ENCODE peak calls at places on chromosomes 3 and 15, in six cellular contexts. One of them, this sample, is unnamed.

GRCh38 chr3:195101927-195102608 is 168.9 kb downstream of the XXYLT1 start:
- DNase-seq in choroid plexus epithelial cell: no peak
- DNase-seq in GM06990: no peak
- DNase-seq in MM.1S: no peak
- DNase-seq in Calu3: no peak
- DNase-seq in OCI-LY7: no peak
- DNase-seq in this sample: no peak

GRCh38 chr15:49688135-49688790 is 67.4 kb downstream of the DTWD1 start:
- DNase-seq in choroid plexus epithelial cell: no peak
- DNase-seq in GM06990: no peak
- DNase-seq in MM.1S: no peak
- DNase-seq in Calu3: no peak
- DNase-seq in OCI-LY7: no peak
- DNase-seq in this sample: no peak

GRCh38 chr15:101045835-101046691 is 126.9 kb downstream of the LRRK1 start:
- DNase-seq in choroid plexus epithelial cell: no peak
- DNase-seq in GM06990: no peak
- DNase-seq in MM.1S: no peak
- DNase-seq in Calu3: no peak
- DNase-seq in OCI-LY7: no peak
- DNase-seq in this sample: no peak

GRCh38 chr3:126572343-126572742 is 13.6 kb upstream of the C3orf22 start:
- DNase-seq in choroid plexus epithelial cell: no peak
- DNase-seq in GM06990: no peak
- DNase-seq in MM.1S: no peak
- DNase-seq in Calu3: no peak
- DNase-seq in OCI-LY7: no peak
- DNase-seq in this sample: no peak

GRCh38 chr3:11624161-11624560 is 19.6 kb downstream of the VGLL4 start:
- DNase-seq in choroid plexus epithelial cell: peak
- DNase-seq in GM06990: peak
- DNase-seq in MM.1S: no peak
- DNase-seq in Calu3: no peak
- DNase-seq in OCI-LY7: no peak
- DNase-seq in this sample: no peak

GRCh38 chr3:148735597-148735996 is 37.9 kb downstream of the AGTR1 start:
- DNase-seq in choroid plexus epithelial cell: peak
- DNase-seq in GM06990: no peak
- DNase-seq in MM.1S: no peak
- DNase-seq in Calu3: no peak
- DNase-seq in OCI-LY7: no peak
- DNase-seq in this sample: no peak

GRCh38 chr15:62619105-62619504 is 423.4 kb upstream of the TPM1 start:
- DNase-seq in choroid plexus epithelial cell: no peak
- DNase-seq in GM06990: no peak
- DNase-seq in MM.1S: no peak
- DNase-seq in Calu3: no peak
- DNase-seq in OCI-LY7: no peak
- DNase-seq in this sample: no peak

GRCh38 chr15:68479406-68479805 is 47.4 kb upstream of the ITGA11 start:
- DNase-seq in choroid plexus epithelial cell: peak
- DNase-seq in GM06990: no peak
- DNase-seq in MM.1S: no peak
- DNase-seq in Calu3: no peak
- DNase-seq in OCI-LY7: no peak
- DNase-seq in this sample: no peak

GRCh38 chr3:172680684-172681083 is 30.2 kb downstream of the NCEH1 start:
- DNase-seq in choroid plexus epithelial cell: no peak
- DNase-seq in GM06990: no peak
- DNase-seq in MM.1S: no peak
- DNase-seq in Calu3: no peak
- DNase-seq in OCI-LY7: no peak
- DNase-seq in this sample: no peak

GRCh38 chr15:56307180-56307579 is 58.0 kb upstream of the TEX9 start:
- DNase-seq in choroid plexus epithelial cell: no peak
- DNase-seq in GM06990: no peak
- DNase-seq in MM.1S: no peak
- DNase-seq in Calu3: no peak
- DNase-seq in OCI-LY7: no peak
- DNase-seq in this sample: no peak

GRCh38 chr3:65560133-65560532 is 478.6 kb downstream of the MAGI1 start:
- DNase-seq in choroid plexus epithelial cell: no peak
- DNase-seq in GM06990: no peak
- DNase-seq in MM.1S: no peak
- DNase-seq in Calu3: no peak
- DNase-seq in OCI-LY7: no peak
- DNase-seq in this sample: no peak

GRCh38 chr3:158221426-158221825 is 111.5 kb downstream of the RSRC1 start:
- DNase-seq in choroid plexus epithelial cell: no peak
- DNase-seq in GM06990: no peak
- DNase-seq in MM.1S: no peak
- DNase-seq in Calu3: no peak
- DNase-seq in OCI-LY7: no peak
- DNase-seq in this sample: no peak

GRCh38 chr3:151879684-151880282 is 6.3 kb downstream of the SUCNR1 start:
- DNase-seq in choroid plexus epithelial cell: no peak
- DNase-seq in GM06990: peak
- DNase-seq in MM.1S: no peak
- DNase-seq in Calu3: no peak
- DNase-seq in OCI-LY7: no peak
- DNase-seq in this sample: no peak

GRCh38 chr3:163863146-163863545 is 1215.2 kb downstream of the SI start:
- DNase-seq in choroid plexus epithelial cell: peak
- DNase-seq in GM06990: no peak
- DNase-seq in MM.1S: no peak
- DNase-seq in Calu3: no peak
- DNase-seq in OCI-LY7: no peak
- DNase-seq in this sample: no peak

GRCh38 chr3:185335799-185336198 is 27.1 kb upstream of the MAP3K13 start:
- DNase-seq in choroid plexus epithelial cell: peak
- DNase-seq in GM06990: no peak
- DNase-seq in MM.1S: no peak
- DNase-seq in Calu3: peak
- DNase-seq in OCI-LY7: no peak
- DNase-seq in this sample: no peak

GRCh38 chr15:55652363-55652762 is 64.2 kb upstream of the PYGO1 start:
- DNase-seq in choroid plexus epithelial cell: no peak
- DNase-seq in GM06990: no peak
- DNase-seq in MM.1S: no peak
- DNase-seq in Calu3: no peak
- DNase-seq in OCI-LY7: no peak
- DNase-seq in this sample: peak

GRCh38 chr3:161104561-161105551 is at the start of gene B3GALNT1:
- DNase-seq in choroid plexus epithelial cell: peak
- DNase-seq in GM06990: peak
- DNase-seq in MM.1S: no peak
- DNase-seq in Calu3: peak
- DNase-seq in OCI-LY7: no peak
- DNase-seq in this sample: peak

GRCh38 chr15:29731865-29732264 is 90.4 kb downstream of the TJP1 start:
- DNase-seq in choroid plexus epithelial cell: no peak
- DNase-seq in GM06990: no peak
- DNase-seq in MM.1S: no peak
- DNase-seq in Calu3: no peak
- DNase-seq in OCI-LY7: no peak
- DNase-seq in this sample: no peak

GRCh38 chr3:186772281-186772885 is 11.0 kb upstream of the EIF4A2 start:
- DNase-seq in choroid plexus epithelial cell: no peak
- DNase-seq in GM06990: no peak
- DNase-seq in MM.1S: no peak
- DNase-seq in Calu3: no peak
- DNase-seq in OCI-LY7: no peak
- DNase-seq in this sample: no peak

GRCh38 chr3:13492048-13492447 is 11.9 kb downstream of the HDAC11 start:
- DNase-seq in choroid plexus epithelial cell: no peak
- DNase-seq in GM06990: no peak
- DNase-seq in MM.1S: no peak
- DNase-seq in Calu3: no peak
- DNase-seq in OCI-LY7: no peak
- DNase-seq in this sample: no peak

GRCh38 chr15:85582076-85582718 is 201.8 kb downstream of the AKAP13 start:
- DNase-seq in choroid plexus epithelial cell: peak
- DNase-seq in GM06990: peak
- DNase-seq in MM.1S: no peak
- DNase-seq in Calu3: peak
- DNase-seq in OCI-LY7: peak
- DNase-seq in this sample: no peak

GRCh38 chr3:51796859-51797258 is 17.8 kb upstream of the IQCF6 start:
- DNase-seq in choroid plexus epithelial cell: no peak
- DNase-seq in GM06990: no peak
- DNase-seq in MM.1S: no peak
- DNase-seq in Calu3: no peak
- DNase-seq in OCI-LY7: no peak
- DNase-seq in this sample: no peak

GRCh38 chr3:169914321-169914720 is 2.9 kb downstream of the SAMD7 start:
- DNase-seq in choroid plexus epithelial cell: peak
- DNase-seq in GM06990: no peak
- DNase-seq in MM.1S: no peak
- DNase-seq in Calu3: peak
- DNase-seq in OCI-LY7: no peak
- DNase-seq in this sample: no peak

GRCh38 chr15:46413799-46414198 is 779.0 kb downstream of the SQOR start:
- DNase-seq in choroid plexus epithelial cell: no peak
- DNase-seq in GM06990: no peak
- DNase-seq in MM.1S: no peak
- DNase-seq in Calu3: no peak
- DNase-seq in OCI-LY7: no peak
- DNase-seq in this sample: no peak

GRCh38 chr3:171138027-171138426 is 111.5 kb upstream of the SLC2A2 start:
- DNase-seq in choroid plexus epithelial cell: no peak
- DNase-seq in GM06990: no peak
- DNase-seq in MM.1S: no peak
- DNase-seq in Calu3: no peak
- DNase-seq in OCI-LY7: no peak
- DNase-seq in this sample: no peak

GRCh38 chr3:70824078-70824477 is 511.6 kb upstream of the MDFIC2 start:
- DNase-seq in choroid plexus epithelial cell: peak
- DNase-seq in GM06990: no peak
- DNase-seq in MM.1S: no peak
- DNase-seq in Calu3: no peak
- DNase-seq in OCI-LY7: no peak
- DNase-seq in this sample: no peak

GRCh38 chr3:152241142-152242067 is 27.3 kb upstream of the MBNL1 start:
- DNase-seq in choroid plexus epithelial cell: peak
- DNase-seq in GM06990: peak
- DNase-seq in MM.1S: peak
- DNase-seq in Calu3: peak
- DNase-seq in OCI-LY7: no peak
- DNase-seq in this sample: no peak

DNA sequence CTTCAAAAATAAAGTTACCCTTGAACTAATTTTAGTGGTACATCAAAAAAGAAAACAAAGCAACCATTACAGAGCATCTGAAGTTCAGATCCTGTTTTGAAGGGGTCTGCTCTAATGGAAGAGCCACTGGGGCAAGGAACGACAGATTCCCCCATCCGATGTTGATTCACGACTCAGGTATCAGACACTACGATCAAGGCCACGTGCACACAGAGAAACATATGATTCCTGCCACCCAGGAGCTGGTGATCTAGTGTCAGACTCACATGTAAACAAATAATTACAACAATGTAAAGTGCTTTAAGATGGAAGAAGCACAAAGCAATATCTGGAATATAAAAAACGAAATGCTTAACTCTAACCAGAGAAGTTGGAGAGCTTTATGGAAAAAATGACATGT is 54.2 kb downstream of the FMN1 start:
- DNase-seq in choroid plexus epithelial cell: no peak
- DNase-seq in GM06990: no peak
- DNase-seq in MM.1S: no peak
- DNase-seq in Calu3: no peak
- DNase-seq in OCI-LY7: no peak
- DNase-seq in this sample: no peak
- TF ChIP-seq CTCF in choroid plexus epithelial cell: no peak
- TF ChIP-seq CTCF in GM06990: no peak
- TF ChIP-seq CTCF in MM.1S: no peak
- TF ChIP-seq CTCF in Calu3: no peak
- TF ChIP-seq CTCF in OCI-LY7: no peak
- TF ChIP-seq CTCF in this sample: no peak

DNA sequence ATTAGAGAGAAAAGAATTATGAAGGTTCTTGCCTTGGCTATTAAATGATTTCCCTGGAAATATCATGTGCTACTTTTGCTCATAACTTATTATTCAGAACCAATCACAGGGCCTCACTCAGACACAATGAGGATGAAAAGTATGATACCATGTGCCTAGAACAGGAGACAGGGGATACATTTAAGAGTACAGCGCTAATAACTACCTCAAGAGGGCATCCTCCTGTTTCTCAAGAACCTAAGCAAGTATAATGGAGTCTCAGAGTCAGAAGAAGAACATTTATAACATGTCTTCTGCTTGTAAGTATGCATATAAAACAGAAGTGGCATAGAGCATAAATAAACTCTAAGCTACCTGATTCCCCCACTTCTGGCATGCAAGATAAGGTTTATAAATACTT is 125.4 kb upstream of the MME start:
- DNase-seq in choroid plexus epithelial cell: peak
- DNase-seq in GM06990: no peak
- DNase-seq in MM.1S: peak
- DNase-seq in Calu3: no peak
- DNase-seq in OCI-LY7: peak
- DNase-seq in this sample: no peak
- TF ChIP-seq CTCF in choroid plexus epithelial cell: peak
- TF ChIP-seq CTCF in GM06990: peak
- TF ChIP-seq CTCF in MM.1S: peak
- TF ChIP-seq CTCF in Calu3: peak
- TF ChIP-seq CTCF in OCI-LY7: peak
- TF ChIP-seq CTCF in this sample: peak

GRCh38 chr3:142211034-142211433 is 14.4 kb downstream of the GK5 start:
- DNase-seq in choroid plexus epithelial cell: peak
- DNase-seq in GM06990: no peak
- DNase-seq in MM.1S: no peak
- DNase-seq in Calu3: no peak
- DNase-seq in OCI-LY7: peak
- DNase-seq in this sample: no peak
- TF ChIP-seq CTCF in choroid plexus epithelial cell: peak
- TF ChIP-seq CTCF in GM06990: peak
- TF ChIP-seq CTCF in MM.1S: no peak
- TF ChIP-seq CTCF in Calu3: no peak
- TF ChIP-seq CTCF in OCI-LY7: peak
- TF ChIP-seq CTCF in this sample: peak

GRCh38 chr3:9173445-9173844 is 76.0 kb downstream of the SRGAP3 start:
- DNase-seq in choroid plexus epithelial cell: no peak
- DNase-seq in GM06990: no peak
- DNase-seq in MM.1S: no peak
- DNase-seq in Calu3: no peak
- DNase-seq in OCI-LY7: no peak
- DNase-seq in this sample: no peak

GRCh38 chr3:9170851-9171160 is 78.6 kb downstream of the SRGAP3 start:
- DNase-seq in choroid plexus epithelial cell: no peak
- DNase-seq in GM06990: no peak
- DNase-seq in MM.1S: no peak
- DNase-seq in Calu3: no peak
- DNase-seq in OCI-LY7: no peak
- DNase-seq in this sample: no peak

GRCh38 chr3:9178697-9179096 is 70.7 kb downstream of the SRGAP3 start:
- DNase-seq in choroid plexus epithelial cell: no peak
- DNase-seq in GM06990: no peak
- DNase-seq in MM.1S: no peak
- DNase-seq in Calu3: no peak
- DNase-seq in OCI-LY7: no peak
- DNase-seq in this sample: no peak

GRCh38 chr3:9172851-9173320 is 76.6 kb downstream of the SRGAP3 start:
- DNase-seq in choroid plexus epithelial cell: no peak
- DNase-seq in GM06990: no peak
- DNase-seq in MM.1S: no peak
- DNase-seq in Calu3: no peak
- DNase-seq in OCI-LY7: no peak
- DNase-seq in this sample: no peak

GRCh38 chr3:9175421-9175820 is 74.0 kb downstream of the SRGAP3 start:
- DNase-seq in choroid plexus epithelial cell: peak
- DNase-seq in GM06990: no peak
- DNase-seq in MM.1S: no peak
- DNase-seq in Calu3: peak
- DNase-seq in OCI-LY7: no peak
- DNase-seq in this sample: no peak
- TF ChIP-seq CTCF in choroid plexus epithelial cell: no peak
- TF ChIP-seq CTCF in GM06990: no peak
- TF ChIP-seq CTCF in MM.1S: no peak
- TF ChIP-seq CTCF in Calu3: no peak
- TF ChIP-seq CTCF in OCI-LY7: no peak
- TF ChIP-seq CTCF in this sample: no peak

This sample was measured in nephron progenitor cell.